ENCODE peak calls at places on chromosomes 5 and 9, in nine cellular contexts. One of them, this sample, is unnamed.

GRCh38 chr9:16848189-16848588 is 22.3 kb downstream of the BNC2 start:
- DNase-seq in NCI-H748 treated with DMSO at 0.1 percent for 48 hours: no peak
- DNase-seq in cardiac fibroblast: no peak
- DNase-seq in activated CD4-positive, alpha-beta T cell treated with anti-CD3 and anti-CD28 coated beads, Interleukin-2, amount 10 ng/mL, durations not matched to agents 24 days and 14 days: no peak
- DNase-seq in lung: no peak
- DNase-seq in nucleus accumbens: no peak
- DNase-seq in activated naive CD8-positive, alpha-beta T cell treated with anti-CD3 and anti-CD28 coated beads for 36 hours: no peak
- DNase-seq in activated CD8-positive, alpha-beta T cell treated with anti-CD3 and anti-CD28 coated beads, Interleukin-2, amount 10 ng/mL, durations not matched to agents 7 days and 5 days: no peak
- DNase-seq in stimulated activated CD4-positive, alpha-beta T cell treated with anti-CD3 and anti-CD28 coated beads, Interleukin-2, amount 100 ng/mL, for 48 hours: no peak
- DNase-seq in this sample: no peak

GRCh38 chr9:127485995-127486394 is 34.7 kb downstream of the LRSAM1 start:
- DNase-seq in NCI-H748 treated with DMSO at 0.1 percent for 48 hours: no peak
- DNase-seq in cardiac fibroblast: no peak
- DNase-seq in activated CD4-positive, alpha-beta T cell treated with anti-CD3 and anti-CD28 coated beads, Interleukin-2, amount 10 ng/mL, durations not matched to agents 24 days and 14 days: no peak
- DNase-seq in lung: no peak
- DNase-seq in nucleus accumbens: no peak
- DNase-seq in activated naive CD8-positive, alpha-beta T cell treated with anti-CD3 and anti-CD28 coated beads for 36 hours: no peak
- DNase-seq in activated CD8-positive, alpha-beta T cell treated with anti-CD3 and anti-CD28 coated beads, Interleukin-2, amount 10 ng/mL, durations not matched to agents 7 days and 5 days: no peak
- DNase-seq in stimulated activated CD4-positive, alpha-beta T cell treated with anti-CD3 and anti-CD28 coated beads, Interleukin-2, amount 100 ng/mL, for 48 hours: no peak
- DNase-seq in this sample: no peak

GRCh38 chr5:142521706-142522105 is 164.2 kb downstream of the FGF1 start:
- DNase-seq in NCI-H748 treated with DMSO at 0.1 percent for 48 hours: no peak
- DNase-seq in cardiac fibroblast: no peak
- DNase-seq in activated CD4-positive, alpha-beta T cell treated with anti-CD3 and anti-CD28 coated beads, Interleukin-2, amount 10 ng/mL, durations not matched to agents 24 days and 14 days: no peak
- DNase-seq in lung: no peak
- DNase-seq in nucleus accumbens: no peak
- DNase-seq in activated naive CD8-positive, alpha-beta T cell treated with anti-CD3 and anti-CD28 coated beads for 36 hours: no peak
- DNase-seq in activated CD8-positive, alpha-beta T cell treated with anti-CD3 and anti-CD28 coated beads, Interleukin-2, amount 10 ng/mL, durations not matched to agents 7 days and 5 days: no peak
- DNase-seq in stimulated activated CD4-positive, alpha-beta T cell treated with anti-CD3 and anti-CD28 coated beads, Interleukin-2, amount 100 ng/mL, for 48 hours: no peak
- DNase-seq in this sample: no peak

GRCh38 chr5:66960373-66961137 is 236.0 kb downstream of the CD180 start:
- DNase-seq in NCI-H748 treated with DMSO at 0.1 percent for 48 hours: peak
- DNase-seq in cardiac fibroblast: peak
- DNase-seq in activated CD4-positive, alpha-beta T cell treated with anti-CD3 and anti-CD28 coated beads, Interleukin-2, amount 10 ng/mL, durations not matched to agents 24 days and 14 days: no peak
- DNase-seq in lung: no peak
- DNase-seq in nucleus accumbens: no peak
- DNase-seq in activated naive CD8-positive, alpha-beta T cell treated with anti-CD3 and anti-CD28 coated beads for 36 hours: no peak
- DNase-seq in activated CD8-positive, alpha-beta T cell treated with anti-CD3 and anti-CD28 coated beads, Interleukin-2, amount 10 ng/mL, durations not matched to agents 7 days and 5 days: no peak
- DNase-seq in stimulated activated CD4-positive, alpha-beta T cell treated with anti-CD3 and anti-CD28 coated beads, Interleukin-2, amount 100 ng/mL, for 48 hours: no peak
- DNase-seq in this sample: no peak

GRCh38 chr9:131045300-131046092 is 36.5 kb downstream of the LAMC3 start:
- DNase-seq in NCI-H748 treated with DMSO at 0.1 percent for 48 hours: no peak
- DNase-seq in cardiac fibroblast: no peak
- DNase-seq in activated CD4-positive, alpha-beta T cell treated with anti-CD3 and anti-CD28 coated beads, Interleukin-2, amount 10 ng/mL, durations not matched to agents 24 days and 14 days: peak
- DNase-seq in lung: no peak
- DNase-seq in nucleus accumbens: no peak
- DNase-seq in activated naive CD8-positive, alpha-beta T cell treated with anti-CD3 and anti-CD28 coated beads for 36 hours: peak
- DNase-seq in activated CD8-positive, alpha-beta T cell treated with anti-CD3 and anti-CD28 coated beads, Interleukin-2, amount 10 ng/mL, durations not matched to agents 7 days and 5 days: peak
- DNase-seq in stimulated activated CD4-positive, alpha-beta T cell treated with anti-CD3 and anti-CD28 coated beads, Interleukin-2, amount 100 ng/mL, for 48 hours: peak
- DNase-seq in this sample: no peak

GRCh38 chr5:58499951-58500350 is 8.7 kb downstream of the GAPT start:
- DNase-seq in NCI-H748 treated with DMSO at 0.1 percent for 48 hours: no peak
- DNase-seq in cardiac fibroblast: no peak
- DNase-seq in activated CD4-positive, alpha-beta T cell treated with anti-CD3 and anti-CD28 coated beads, Interleukin-2, amount 10 ng/mL, durations not matched to agents 24 days and 14 days: no peak
- DNase-seq in lung: no peak
- DNase-seq in nucleus accumbens: no peak
- DNase-seq in activated naive CD8-positive, alpha-beta T cell treated with anti-CD3 and anti-CD28 coated beads for 36 hours: no peak
- DNase-seq in activated CD8-positive, alpha-beta T cell treated with anti-CD3 and anti-CD28 coated beads, Interleukin-2, amount 10 ng/mL, durations not matched to agents 7 days and 5 days: no peak
- DNase-seq in stimulated activated CD4-positive, alpha-beta T cell treated with anti-CD3 and anti-CD28 coated beads, Interleukin-2, amount 100 ng/mL, for 48 hours: no peak
- DNase-seq in this sample: no peak

GRCh38 chr9:96721731-96722429 is 56.0 kb downstream of the ZNF510 start:
- DNase-seq in NCI-H748 treated with DMSO at 0.1 percent for 48 hours: no peak
- DNase-seq in cardiac fibroblast: no peak
- DNase-seq in activated CD4-positive, alpha-beta T cell treated with anti-CD3 and anti-CD28 coated beads, Interleukin-2, amount 10 ng/mL, durations not matched to agents 24 days and 14 days: no peak
- DNase-seq in lung: no peak
- DNase-seq in nucleus accumbens: no peak
- DNase-seq in activated naive CD8-positive, alpha-beta T cell treated with anti-CD3 and anti-CD28 coated beads for 36 hours: no peak
- DNase-seq in activated CD8-positive, alpha-beta T cell treated with anti-CD3 and anti-CD28 coated beads, Interleukin-2, amount 10 ng/mL, durations not matched to agents 7 days and 5 days: no peak
- DNase-seq in stimulated activated CD4-positive, alpha-beta T cell treated with anti-CD3 and anti-CD28 coated beads, Interleukin-2, amount 100 ng/mL, for 48 hours: no peak
- DNase-seq in this sample: no peak

GRCh38 chr5:95812100-95812472 is 10.4 kb downstream of the GLRX start:
- DNase-seq in NCI-H748 treated with DMSO at 0.1 percent for 48 hours: no peak
- DNase-seq in cardiac fibroblast: peak
- DNase-seq in activated CD4-positive, alpha-beta T cell treated with anti-CD3 and anti-CD28 coated beads, Interleukin-2, amount 10 ng/mL, durations not matched to agents 24 days and 14 days: peak
- DNase-seq in lung: no peak
- DNase-seq in nucleus accumbens: no peak
- DNase-seq in activated naive CD8-positive, alpha-beta T cell treated with anti-CD3 and anti-CD28 coated beads for 36 hours: peak
- DNase-seq in activated CD8-positive, alpha-beta T cell treated with anti-CD3 and anti-CD28 coated beads, Interleukin-2, amount 10 ng/mL, durations not matched to agents 7 days and 5 days: peak
- DNase-seq in stimulated activated CD4-positive, alpha-beta T cell treated with anti-CD3 and anti-CD28 coated beads, Interleukin-2, amount 100 ng/mL, for 48 hours: no peak
- DNase-seq in this sample: no peak

GRCh38 chr5:6704361-6704851 is 8.8 kb upstream of the TENT4A start:
- DNase-seq in NCI-H748 treated with DMSO at 0.1 percent for 48 hours: no peak
- DNase-seq in cardiac fibroblast: peak
- DNase-seq in activated CD4-positive, alpha-beta T cell treated with anti-CD3 and anti-CD28 coated beads, Interleukin-2, amount 10 ng/mL, durations not matched to agents 24 days and 14 days: peak
- DNase-seq in lung: peak
- DNase-seq in nucleus accumbens: no peak
- DNase-seq in activated naive CD8-positive, alpha-beta T cell treated with anti-CD3 and anti-CD28 coated beads for 36 hours: no peak
- DNase-seq in activated CD8-positive, alpha-beta T cell treated with anti-CD3 and anti-CD28 coated beads, Interleukin-2, amount 10 ng/mL, durations not matched to agents 7 days and 5 days: no peak
- DNase-seq in stimulated activated CD4-positive, alpha-beta T cell treated with anti-CD3 and anti-CD28 coated beads, Interleukin-2, amount 100 ng/mL, for 48 hours: no peak
- DNase-seq in this sample: no peak

GRCh38 chr9:115653231-115653630 is 500.4 kb upstream of the PAPPA start:
- DNase-seq in NCI-H748 treated with DMSO at 0.1 percent for 48 hours: no peak
- DNase-seq in cardiac fibroblast: peak
- DNase-seq in activated CD4-positive, alpha-beta T cell treated with anti-CD3 and anti-CD28 coated beads, Interleukin-2, amount 10 ng/mL, durations not matched to agents 24 days and 14 days: no peak
- DNase-seq in lung: no peak
- DNase-seq in nucleus accumbens: no peak
- DNase-seq in activated naive CD8-positive, alpha-beta T cell treated with anti-CD3 and anti-CD28 coated beads for 36 hours: no peak
- DNase-seq in activated CD8-positive, alpha-beta T cell treated with anti-CD3 and anti-CD28 coated beads, Interleukin-2, amount 10 ng/mL, durations not matched to agents 7 days and 5 days: no peak
- DNase-seq in stimulated activated CD4-positive, alpha-beta T cell treated with anti-CD3 and anti-CD28 coated beads, Interleukin-2, amount 100 ng/mL, for 48 hours: no peak
- DNase-seq in this sample: no peak

This sample was measured in KG1.